ENCODE peak calls at places on chromosomes 5 and 9, in six cellular contexts. One of them, this sample, is unnamed.
A peak's percentile ranks its signal among the peaks of the same experiment; 100 is the strongest.

GRCh38 chr9:125608488-125609224 is 98.4 kb downstream of the MAPKAP1 start:
- DNase-seq in AG09309: no peak
- DNase-seq in RWPE1: no peak
- DNase-seq in A673: no peak
- DNase-seq in activated gamma-delta T cell treated with anti-CD3 and anti-CD28 coated beads, Interleukin-2, amount 50 U/mL, for 16 hours: no peak
- DNase-seq in HuH-7.5: no peak
- DNase-seq in this sample: no peak

GRCh38 chr9:121736147-121736721 is 84.8 kb downstream of the DAB2IP start:
- DNase-seq in HuH-7.5: no peak
- DNase-seq in activated gamma-delta T cell treated with anti-CD3 and anti-CD28 coated beads, Interleukin-2, amount 50 U/mL, for 16 hours: no peak
- DNase-seq in A673: no peak
- DNase-seq in RWPE1: peak; percentile 85
- DNase-seq in AG09309: no peak
- DNase-seq in this sample: no peak

GRCh38 chr5:167652690-167653089 is 638.8 kb upstream of the WWC1 start:
- DNase-seq in activated gamma-delta T cell treated with anti-CD3 and anti-CD28 coated beads, Interleukin-2, amount 50 U/mL, for 16 hours: no peak
- DNase-seq in A673: no peak
- DNase-seq in AG09309: no peak
- DNase-seq in RWPE1: peak; percentile 69
- DNase-seq in HuH-7.5: no peak
- DNase-seq in this sample: no peak

GRCh38 chr5:132103969-132104391 is 30.4 kb downstream of the CSF2 start:
- DNase-seq in A673: no peak
- DNase-seq in AG09309: no peak
- DNase-seq in RWPE1: no peak
- DNase-seq in HuH-7.5: no peak
- DNase-seq in activated gamma-delta T cell treated with anti-CD3 and anti-CD28 coated beads, Interleukin-2, amount 50 U/mL, for 16 hours: no peak
- DNase-seq in this sample: peak; percentile 77

GRCh38 chr5:155974369-155974768 is 352.6 kb upstream of the SGCD start:
- DNase-seq in A673: no peak
- DNase-seq in activated gamma-delta T cell treated with anti-CD3 and anti-CD28 coated beads, Interleukin-2, amount 50 U/mL, for 16 hours: no peak
- DNase-seq in HuH-7.5: no peak
- DNase-seq in AG09309: no peak
- DNase-seq in RWPE1: no peak
- DNase-seq in this sample: no peak

GRCh38 chr5:110625376-110625999 is 101.0 kb downstream of the TMEM232 start:
- DNase-seq in RWPE1: peak; percentile 25
- DNase-seq in A673: peak; percentile 70
- DNase-seq in AG09309: peak; percentile 18
- DNase-seq in HuH-7.5: no peak
- DNase-seq in activated gamma-delta T cell treated with anti-CD3 and anti-CD28 coated beads, Interleukin-2, amount 50 U/mL, for 16 hours: no peak
- DNase-seq in this sample: peak; percentile 10

GRCh38 chr9:28260331-28260730 is 687.0 kb upstream of the C9orf72 start:
- DNase-seq in AG09309: no peak
- DNase-seq in activated gamma-delta T cell treated with anti-CD3 and anti-CD28 coated beads, Interleukin-2, amount 50 U/mL, for 16 hours: no peak
- DNase-seq in RWPE1: no peak
- DNase-seq in HuH-7.5: no peak
- DNase-seq in A673: no peak
- DNase-seq in this sample: no peak

GRCh38 chr5:165805756-165806155 is 2300.3 kb downstream of the MAT2B start:
- DNase-seq in AG09309: no peak
- DNase-seq in A673: peak; percentile 2
- DNase-seq in RWPE1: no peak
- DNase-seq in HuH-7.5: no peak
- DNase-seq in activated gamma-delta T cell treated with anti-CD3 and anti-CD28 coated beads, Interleukin-2, amount 50 U/mL, for 16 hours: no peak
- DNase-seq in this sample: no peak

GRCh38 chr5:122091942-122092600 is 14.0 kb upstream of the LOX start:
- DNase-seq in activated gamma-delta T cell treated with anti-CD3 and anti-CD28 coated beads, Interleukin-2, amount 50 U/mL, for 16 hours: no peak
- DNase-seq in RWPE1: peak; percentile 42
- DNase-seq in AG09309: no peak
- DNase-seq in HuH-7.5: no peak
- DNase-seq in A673: peak; percentile 69
- DNase-seq in this sample: no peak

GRCh38 chr5:75707911-75708509 is 9.2 kb downstream of the POC5 start:
- DNase-seq in RWPE1: no peak
- DNase-seq in A673: no peak
- DNase-seq in HuH-7.5: no peak
- DNase-seq in AG09309: no peak
- DNase-seq in activated gamma-delta T cell treated with anti-CD3 and anti-CD28 coated beads, Interleukin-2, amount 50 U/mL, for 16 hours: no peak
- DNase-seq in this sample: no peak

GRCh38 chr5:143113461-143113860 is 290.0 kb downstream of the NR3C1 start:
- DNase-seq in AG09309: no peak
- DNase-seq in RWPE1: no peak
- DNase-seq in HuH-7.5: no peak
- DNase-seq in activated gamma-delta T cell treated with anti-CD3 and anti-CD28 coated beads, Interleukin-2, amount 50 U/mL, for 16 hours: no peak
- DNase-seq in A673: no peak
- DNase-seq in this sample: no peak

GRCh38 chr5:131214828-131215227 is 44.1 kb downstream of the LYRM7 start:
- DNase-seq in A673: no peak
- DNase-seq in activated gamma-delta T cell treated with anti-CD3 and anti-CD28 coated beads, Interleukin-2, amount 50 U/mL, for 16 hours: no peak
- DNase-seq in RWPE1: no peak
- DNase-seq in AG09309: no peak
- DNase-seq in HuH-7.5: no peak
- DNase-seq in this sample: no peak

GRCh38 chr5:150499437-150499956 is 8.4 kb upstream of the NDST1 start:
- DNase-seq in RWPE1: no peak
- DNase-seq in activated gamma-delta T cell treated with anti-CD3 and anti-CD28 coated beads, Interleukin-2, amount 50 U/mL, for 16 hours: no peak
- DNase-seq in A673: no peak
- DNase-seq in HuH-7.5: no peak
- DNase-seq in AG09309: no peak
- DNase-seq in this sample: peak; percentile 23

GRCh38 chr5:159224471-159224870 is 15.1 kb upstream of the RNF145 start:
- DNase-seq in HuH-7.5: no peak
- DNase-seq in AG09309: no peak
- DNase-seq in activated gamma-delta T cell treated with anti-CD3 and anti-CD28 coated beads, Interleukin-2, amount 50 U/mL, for 16 hours: no peak
- DNase-seq in A673: no peak
- DNase-seq in RWPE1: no peak
- DNase-seq in this sample: no peak

GRCh38 chr5:121624035-121624434 is 227.6 kb upstream of the FTMT start:
- DNase-seq in activated gamma-delta T cell treated with anti-CD3 and anti-CD28 coated beads, Interleukin-2, amount 50 U/mL, for 16 hours: no peak
- DNase-seq in AG09309: no peak
- DNase-seq in A673: no peak
- DNase-seq in HuH-7.5: no peak
- DNase-seq in RWPE1: no peak
- DNase-seq in this sample: no peak

GRCh38 chr5:88657166-88657565 is 225.8 kb downstream of the MEF2C start:
- DNase-seq in activated gamma-delta T cell treated with anti-CD3 and anti-CD28 coated beads, Interleukin-2, amount 50 U/mL, for 16 hours: no peak
- DNase-seq in HuH-7.5: no peak
- DNase-seq in A673: no peak
- DNase-seq in RWPE1: no peak
- DNase-seq in AG09309: no peak
- DNase-seq in this sample: no peak

GRCh38 chr5:12691330-12691729 is 787.1 kb upstream of the CTNND2 start:
- DNase-seq in activated gamma-delta T cell treated with anti-CD3 and anti-CD28 coated beads, Interleukin-2, amount 50 U/mL, for 16 hours: no peak
- DNase-seq in A673: no peak
- DNase-seq in RWPE1: no peak
- DNase-seq in AG09309: no peak
- DNase-seq in HuH-7.5: no peak
- DNase-seq in this sample: no peak

GRCh38 chr5:78482948-78483347 is 122.5 kb downstream of the SCAMP1 start:
- DNase-seq in RWPE1: no peak
- DNase-seq in HuH-7.5: no peak
- DNase-seq in AG09309: no peak
- DNase-seq in activated gamma-delta T cell treated with anti-CD3 and anti-CD28 coated beads, Interleukin-2, amount 50 U/mL, for 16 hours: no peak
- DNase-seq in A673: no peak
- DNase-seq in this sample: no peak

GRCh38 chr5:14185336-14186131 is 42.4 kb downstream of the TRIO start:
- DNase-seq in AG09309: no peak
- DNase-seq in HuH-7.5: no peak
- DNase-seq in activated gamma-delta T cell treated with anti-CD3 and anti-CD28 coated beads, Interleukin-2, amount 50 U/mL, for 16 hours: no peak
- DNase-seq in RWPE1: peak; percentile 81
- DNase-seq in A673: no peak
- DNase-seq in this sample: no peak

This sample was measured in GM12865.